ENCODE peak calls at places on chromosomes 12 and 14, in ten cellular contexts. V, K, D, T, W, J, Y, X, R and C are unnamed samples.

GRCh38 chr14:51548187-51548586 is 103.5 kb upstream of the FRMD6 start:
- DNase-seq in V (no peak), K (no peak), D (no peak), T (no peak), W (no peak), J (no peak), Y (no peak), X (no peak), R (no peak), C (no peak)

GRCh38 chr14:68278568-68279436 is 459.2 kb downstream of the RAD51B start:
- DNase-seq in V (no peak), K (peak), D (no peak), T (no peak), W (no peak), J (no peak), Y (no peak), X (no peak), R (no peak), C (no peak)

GRCh38 chr12:127270193-127270592 is 996.8 kb upstream of the TMEM132C start:
- DNase-seq in V (no peak), K (no peak), D (no peak), T (no peak), W (no peak), J (no peak), Y (no peak), X (no peak), R (no peak), C (no peak)

GRCh38 chr14:74656964-74657363 is 44.9 kb upstream of the LTBP2 start:
- DNase-seq in V (no peak), K (peak), D (no peak), T (no peak), W (no peak), J (no peak), Y (no peak), X (no peak), R (no peak), C (no peak)

GRCh38 chr12:72141381-72141780 is 130.8 kb upstream of the TRHDE start:
- DNase-seq in V (no peak), K (peak), D (no peak), T (no peak), W (no peak), J (no peak), Y (peak), X (no peak), R (no peak), C (no peak)

GRCh38 chr14:36773136-36773540 is 111.5 kb downstream of the PAX9 start:
- DNase-seq in V (no peak), K (no peak), D (no peak), T (no peak), W (no peak), J (no peak), Y (no peak), X (no peak), R (no peak), C (no peak)

GRCh38 chr14:65565948-65566347 is 153.4 kb downstream of the FUT8 start:
- DNase-seq in V (no peak), K (no peak), D (no peak), T (no peak), W (no peak), J (no peak), Y (no peak), X (no peak), R (no peak), C (no peak)

GRCh38 chr12:93135286-93136239 is 206.5 kb upstream of the EEA1 start:
- DNase-seq in V (no peak), K (peak), D (no peak), T (peak), W (no peak), J (no peak), Y (no peak), X (no peak), R (no peak), C (no peak)

GRCh38 chr12:115398311-115398781 is 714.4 kb upstream of the TBX3 start:
- DNase-seq in V (no peak), K (no peak), D (no peak), T (no peak), W (no peak), J (no peak), Y (peak), X (no peak), R (no peak), C (no peak)

GRCh38 chr12:41190360-41190759 is 2.2 kb downstream of the PDZRN4 start:
- DNase-seq in V (no peak), K (no peak), D (no peak), T (no peak), W (no peak), J (no peak), Y (peak), X (peak), R (no peak), C (no peak)

GRCh38 chr12:9070351-9070750 is 45.4 kb downstream of the A2M start:
- DNase-seq in V (no peak), K (no peak), D (no peak), T (no peak), W (no peak), J (no peak), Y (no peak), X (no peak), R (no peak), C (no peak)

GRCh38 chr12:56688846-56689113 is 696 bp upstream of the PTGES3 start:
- DNase-seq in V (no peak), K (no peak), D (no peak), T (no peak), W (no peak), J (no peak), Y (no peak), X (no peak), R (no peak), C (no peak)

GRCh38 chr12:97764700-97765099 is 302.1 kb downstream of the RMST start:
- DNase-seq in V (no peak), K (no peak), D (no peak), T (no peak), W (no peak), J (no peak), Y (no peak), X (no peak), R (no peak), C (no peak)

GRCh38 chr12:58915634-58916033 is 4.7 kb downstream of the LRIG3 start:
- DNase-seq in V (no peak), K (no peak), D (no peak), T (no peak), W (no peak), J (no peak), Y (no peak), X (no peak), R (peak), C (no peak)

GRCh38 chr14:89773151-89773550 is 181.4 kb downstream of the EFCAB11 start:
- DNase-seq in V (no peak), K (peak), D (no peak), T (no peak), W (no peak), J (no peak), Y (no peak), X (no peak), R (no peak), C (no peak)

GRCh38 chr12:40843495-40843894 is 151.3 kb downstream of the CNTN1 start:
- DNase-seq in V (no peak), K (no peak), D (no peak), T (no peak), W (no peak), J (no peak), Y (peak), X (no peak), R (no peak), C (no peak)

GRCh38 chr12:6945613-6946012 is 1.8 kb downstream of the C12orf57 start:
- DNase-seq in V (no peak), K (no peak), D (no peak), T (no peak), W (no peak), J (no peak), Y (peak), X (no peak), R (no peak), C (no peak)

GRCh38 chr12:105482976-105483375 is 152.5 kb downstream of the C12orf75 start:
- DNase-seq in V (no peak), K (no peak), D (no peak), T (no peak), W (no peak), J (no peak), Y (no peak), X (no peak), R (no peak), C (no peak)

GRCh38 chr12:76450690-76451089 is 102.5 kb upstream of the BBS10 start:
- DNase-seq in V (no peak), K (no peak), D (no peak), T (no peak), W (no peak), J (no peak), Y (no peak), X (no peak), R (no peak), C (no peak)

GRCh38 chr14:21104448-21105060 is 3.7 kb downstream of the TMEM253 start:
- DNase-seq in V (no peak), K (peak), D (no peak), T (peak), W (peak), J (peak), Y (peak), X (peak), R (peak), C (peak)

GRCh38 chr14:50477760-50478159 is 54.6 kb downstream of the MAP4K5 start:
- DNase-seq in V (no peak), K (no peak), D (no peak), T (no peak), W (no peak), J (no peak), Y (no peak), X (no peak), R (no peak), C (no peak)

GRCh38 chr14:99548871-99549270 is 55.1 kb downstream of the CCDC85C start:
- DNase-seq in V (no peak), K (no peak), D (no peak), T (no peak), W (no peak), J (no peak), Y (no peak), X (no peak), R (no peak), C (no peak)

GRCh38 chr12:79151956-79152355 is 287.4 kb downstream of the SYT1 start:
- DNase-seq in V (no peak), K (no peak), D (no peak), T (no peak), W (no peak), J (no peak), Y (no peak), X (no peak), R (no peak), C (no peak)

GRCh38 chr14:96564389-96564788 is 62.2 kb downstream of the PAPOLA start:
- DNase-seq in V (no peak), K (no peak), D (no peak), T (no peak), W (no peak), J (no peak), Y (no peak), X (no peak), R (no peak), C (no peak)

GRCh38 chr12:50283230-50283923 is at the start of gene LIMA1:
- DNase-seq in V (peak), K (peak), D (peak), T (peak), W (peak), J (peak), Y (peak), X (peak), R (peak), C (peak)